ENCODE peak calls at places on chromosomes 16 and 17, in four cellular contexts. L is IMR-90, Y is cardiac muscle cell, K is uterus. J is an unnamed sample. For H3K27me3 and H3K4me1, the result is how much of the 10 kb centered on the place peaks cover.

GRCh38 chr16:20866161-20866772 is 33.9 kb downstream of the DCUN1D3 start:
- DNase-seq in L (peak), Y (peak), K (no peak), J (peak)

GRCh38 chr16:25841776-25842175 is 150.0 kb downstream of the HS3ST4 start:
- DNase-seq in Y (no peak), L (no peak), K (no peak), J (no peak)

GRCh38 chr17:82384730-82385429 is 13.3 kb downstream of the UTS2R start:
- DNase-seq in L (peak), Y (no peak), K (no peak), J (peak)

GRCh38 chr16:15811416-15811777 is 45.4 kb downstream of the MYH11 start:
- DNase-seq in K (no peak), L (no peak), Y (no peak), J (no peak)

GRCh38 chr16:67177743-67178699 is 5.7 kb downstream of the MATCAP1 start:
- DNase-seq in L (peak), Y (peak), K (peak), J (no peak)

GRCh38 chr17:28042721-28043291 is 329 bp downstream of the NLK start:
- DNase-seq in Y (no peak), L (no peak), K (no peak), J (no peak)

GRCh38 chr16:51326131-51326856 is 175.2 kb upstream of the SALL1 start:
- DNase-seq in L (peak), Y (peak), K (peak), J (peak)

GRCh38 chr17:47762733-47763132 is 29.7 kb downstream of the TBX21 start:
- DNase-seq in K (no peak), Y (no peak), L (no peak), J (no peak)

GRCh38 chr16:79051313-79051712 is 549.2 kb downstream of the MAF start:
- DNase-seq in Y (no peak), K (no peak), L (no peak), J (no peak)

GRCh38 chr17:77825621-77826020 is 132.9 kb upstream of the TNRC6C start:
- DNase-seq in K (no peak), Y (no peak), L (no peak), J (no peak)

GRCh38 chr17:62652251-62653001 is 25.0 kb downstream of the MRC2 start:
- DNase-seq in Y (peak), K (peak), L (peak), J (no peak)

GRCh38 chr17:29589524-29590260 is at the start of gene GIT1:
- DNase-seq in L (peak), K (peak), Y (peak), J (no peak)

GRCh38 chr17:32103476-32104113 is 38.7 kb upstream of the RHOT1 start:
- DNase-seq in Y (peak), K (no peak), L (no peak), J (no peak)

GRCh38 chr17:79003661-79004411 is 5.7 kb downstream of the CANT1 start:
- DNase-seq in K (peak), Y (no peak), L (no peak), J (no peak)

GRCh38 chr17:30275911-30276310 is 15.8 kb downstream of the BLMH start:
- DNase-seq in L (no peak), K (no peak), Y (no peak), J (no peak)

GRCh38 chr17:1482686-1483445 is 9.6 kb downstream of the MYO1C start:
- DNase-seq in Y (peak), K (no peak), L (no peak), J (no peak)

GRCh38 chr17:4527552-4527951 is 27.6 kb downstream of the MYBBP1A start:
- DNase-seq in Y (no peak), L (no peak), K (no peak), J (no peak)

GRCh38 chr17:72099919-72100318 is 20.9 kb upstream of the SOX9 start:
- DNase-seq in Y (no peak), L (peak), K (no peak), J (no peak)

GRCh38 chr16:58493756-58494431 is 6.0 kb upstream of the NDRG4 start:
- DNase-seq in L (no peak), K (no peak), Y (no peak), J (no peak)

GRCh38 chr17:19302791-19303233 is 59.7 kb downstream of the B9D1 start:
- DNase-seq in L (no peak), K (no peak), Y (no peak), J (no peak)

GRCh38 chr17:17708816-17709215 is 27.6 kb downstream of the RAI1 start:
- DNase-seq in Y (no peak), K (no peak), L (no peak), J (no peak)

GRCh38 chr17:76237859-76238313 is 2.4 kb downstream of the RNF157 start:
- DNase-seq in Y (no peak), L (no peak), K (no peak), J (no peak)

GRCh38 chr17:11274106-11274505 is 33.1 kb downstream of the SHISA6 start:
- DNase-seq in Y (no peak), L (no peak), K (no peak), J (no peak)

GRCh38 chr16:31458073-31458834 is 1.0 kb upstream of the ARMC5 start:
- DNase-seq in L (peak), K (no peak), Y (peak), J (no peak)

GRCh38 chr16:31696968-31697743 is 169.5 kb downstream of the AHSP start:
- DNase-seq in K (no peak), L (peak), Y (peak), J (no peak)

GRCh38 chr17:49691086-49691676 is 13.3 kb upstream of the SPOP start:
- DNase-seq in K (peak), L (no peak), Y (peak), J (no peak)

GRCh38 chr17:79834575-79835469 is 4.4 kb downstream of the CBX4 start:
- DNase-seq in L (no peak), K (no peak), Y (peak), J (no peak)

GRCh38 chr17:81286491-81287145 is 8.5 kb downstream of the SLC38A10 start:
- DNase-seq in Y (no peak), L (no peak), K (no peak), J (no peak)

GRCh38 chr16:14177704-14178103 is 106.6 kb downstream of the MRTFB start:
- DNase-seq in Y (no peak), L (no peak), K (no peak), J (no peak)

GRCh38 chr16:84406006-84406963 is 37.9 kb downstream of the ATP2C2 start:
- DNase-seq in L (no peak), K (no peak), Y (no peak), J (no peak)

GRCh38 chr16:67236551-67237395 is 9.8 kb downstream of the TMEM208 start:
- DNase-seq in K (no peak), L (peak), Y (peak), J (no peak)

DNA sequence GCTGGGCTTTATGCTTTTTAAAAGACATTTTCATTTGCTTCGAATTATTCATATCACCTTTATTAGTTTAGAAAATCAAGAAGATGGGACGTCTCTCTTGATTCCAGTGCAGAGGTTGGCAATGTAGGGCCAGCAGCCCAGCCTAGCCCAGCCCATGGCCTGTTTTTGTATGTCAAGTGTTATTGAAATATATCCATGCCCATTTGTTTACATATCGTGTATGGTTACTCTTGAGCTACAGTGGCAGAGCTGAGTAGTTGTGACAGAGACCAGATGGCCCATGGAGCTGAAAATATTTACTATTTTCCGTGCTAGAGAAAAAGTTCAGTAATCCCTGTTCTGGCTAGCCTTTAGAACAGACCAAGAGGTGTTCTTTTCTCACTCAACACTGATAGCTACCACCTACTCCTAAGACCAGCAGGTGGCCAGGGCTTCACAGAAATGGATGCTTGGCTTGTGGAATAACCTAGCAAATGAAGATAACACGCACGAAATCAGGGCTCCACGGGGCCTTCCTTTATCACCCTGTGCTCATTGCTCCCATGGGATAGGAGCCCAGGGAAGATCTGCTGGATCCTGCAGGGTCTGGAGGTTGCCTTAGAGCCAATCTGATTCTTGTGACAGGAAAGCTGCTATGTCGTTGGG is 123.2 kb upstream of the ANKFN1 start:
- DNase-seq in K (no peak), L (no peak), Y (no peak), J (no peak)
- TF ChIP-seq CTCF in K (no peak), L (no peak), Y (no peak), J (no peak)

DNA sequence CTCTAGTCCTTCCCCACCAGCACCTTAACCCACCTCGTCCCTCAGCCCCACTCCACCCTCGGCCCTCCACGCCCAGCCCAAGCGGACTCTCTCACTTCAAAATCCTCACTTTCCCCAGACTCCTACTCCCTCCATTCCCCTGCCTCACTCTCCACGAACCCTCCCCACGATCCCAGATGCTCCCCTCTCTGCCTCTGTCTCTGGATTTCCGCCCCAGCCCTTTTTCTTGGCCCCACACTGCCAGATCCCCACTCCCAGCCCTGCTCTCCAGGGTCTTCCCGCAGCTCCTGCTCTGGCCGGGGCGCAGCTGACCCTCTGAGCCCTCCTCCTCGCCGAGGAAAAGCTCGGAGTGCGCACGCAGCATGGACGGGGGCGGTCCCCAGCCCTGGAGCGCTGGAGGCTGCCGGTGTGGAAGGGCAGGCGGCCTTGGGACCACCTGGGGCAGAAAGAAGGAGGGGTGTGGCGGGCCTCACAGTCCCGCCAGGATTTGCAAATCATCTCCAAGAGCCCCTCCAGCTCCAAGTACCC is at the start of gene TMEM114:
- DNase-seq in L (no peak), K (no peak), Y (no peak), J (no peak)
- H3K27me3 ChIP-seq in L (under half), K (under half), Y (half or more), J (under half)

GRCh38 chr17:38897176-38897575 is 27.3 kb downstream of the LASP1 start:
- DNase-seq in K (peak), L (peak), Y (peak), J (no peak)

GRCh38 chr17:38896373-38896954 is 26.6 kb downstream of the LASP1 start:
- DNase-seq in L (peak), K (no peak), Y (no peak), J (no peak)

GRCh38 chr17:38898291-38898679 is 27.1 kb upstream of the LASP1NB start:
- DNase-seq in L (no peak), Y (no peak), K (no peak), J (no peak)

GRCh38 chr17:38898812-38899348 is 26.5 kb upstream of the LASP1NB start:
- DNase-seq in L (no peak), Y (peak), K (no peak), J (no peak)

GRCh38 chr17:38897671-38898290 is 27.6 kb upstream of the LASP1NB start:
- DNase-seq in K (no peak), Y (no peak), L (no peak), J (no peak)
- H3K4me1 ChIP-seq in K (under half), Y (under half), L (under half), J (under half)

GRCh38 chr16:11967195-11967911 is 2.3 kb downstream of the TNFRSF17 start:
- DNase-seq in K (no peak), Y (no peak), L (no peak), J (no peak)

GRCh38 chr16:11968577-11968976 is 3.6 kb downstream of the TNFRSF17 start:
- DNase-seq in Y (no peak), K (no peak), L (no peak), J (no peak)

GRCh38 chr16:11976850-11977205 is 294 bp downstream of the SNX29 start:
- DNase-seq in Y (no peak), L (no peak), K (no peak), J (no peak)

GRCh38 chr16:11973065-11973464 is 3.5 kb upstream of the SNX29 start:
- DNase-seq in L (no peak), K (no peak), Y (no peak), J (no peak)

DNA sequence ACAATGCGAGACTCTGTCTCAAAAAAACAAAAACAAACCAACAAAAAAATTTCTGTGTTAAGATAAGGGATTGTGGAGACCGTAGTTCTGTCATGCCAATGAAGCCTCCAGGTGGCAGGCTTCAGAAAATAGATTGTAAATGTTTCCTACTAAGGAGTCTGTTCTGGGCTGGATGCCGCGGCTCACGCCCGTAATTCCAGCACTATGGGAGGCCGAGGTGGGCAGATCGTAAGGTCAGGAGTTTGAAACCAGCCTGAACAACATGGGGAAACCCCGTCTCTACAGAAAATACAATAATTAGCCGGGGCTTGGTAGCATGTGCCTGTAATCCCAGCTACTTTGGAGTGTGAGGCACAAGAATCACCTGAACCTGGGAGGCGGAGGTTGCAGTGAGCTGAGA is 4.4 kb upstream of the SNX29 start:
- DNase-seq in Y (peak), L (no peak), K (no peak), J (no peak)
- TF ChIP-seq CTCF in Y (peak), L (peak), K (no peak), J (no peak)

GRCh38 chr17:40344321-40345160 is 20.0 kb downstream of the GJD3 start:
- DNase-seq in K (no peak), Y (no peak), L (no peak), J (no peak)
- H3K27me3 ChIP-seq in K (under half), Y (under half), L (under half), J (under half)

DNA sequence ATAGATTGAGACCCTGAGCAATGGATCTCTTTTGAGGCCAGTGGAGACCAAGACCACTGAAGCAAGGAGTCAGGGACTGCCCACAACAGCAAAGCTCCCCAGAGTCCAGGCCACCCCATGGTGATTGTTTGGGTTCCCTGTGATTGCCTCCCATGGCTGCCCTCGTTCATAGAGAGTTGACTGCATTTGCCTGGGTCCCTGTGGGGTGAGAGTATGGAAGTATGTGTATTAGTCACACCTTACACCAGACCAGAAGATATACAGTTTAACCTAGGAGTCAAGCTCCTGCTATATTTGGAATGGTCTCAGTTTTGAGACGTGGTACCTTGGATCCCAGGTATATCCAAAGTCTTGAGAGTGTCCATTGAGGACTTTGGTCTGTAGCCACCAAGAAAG is 20.2 kb downstream of the HLF start:
- DNase-seq in K (no peak), L (no peak), Y (no peak), J (no peak)
- H3K4me1 ChIP-seq in K (under half), L (under half), Y (under half), J (under half)

GRCh38 chr17:8986295-8986694 is 20.8 kb upstream of the PIK3R5 start:
- DNase-seq in L (no peak), K (no peak), Y (no peak), J (no peak)
- TF ChIP-seq CTCF in L (no peak), K (no peak), Y (peak), J (no peak)

GRCh38 chr17:37737971-37738370 is 6.9 kb downstream of the HNF1B start:
- DNase-seq in L (peak), Y (peak), K (no peak), J (no peak)
- H3K27me3 ChIP-seq in L (half or more), Y (half or more), K (half or more), J (half or more)

GRCh38 chr17:42361781-42362186 is 26.5 kb downstream of the STAT3 start:
- DNase-seq in Y (no peak), L (no peak), K (no peak), J (no peak)

GRCh38 chr17:42363231-42363630 is 25.0 kb downstream of the STAT3 start:
- DNase-seq in L (no peak), K (no peak), Y (no peak), J (no peak)

GRCh38 chr17:42363767-42364585 is 24.3 kb downstream of the STAT3 start:
- DNase-seq in Y (peak), L (peak), K (no peak), J (no peak)

GRCh38 chr17:42362245-42362961 is 25.8 kb downstream of the STAT3 start:
- DNase-seq in L (no peak), Y (no peak), K (no peak), J (no peak)

DNA sequence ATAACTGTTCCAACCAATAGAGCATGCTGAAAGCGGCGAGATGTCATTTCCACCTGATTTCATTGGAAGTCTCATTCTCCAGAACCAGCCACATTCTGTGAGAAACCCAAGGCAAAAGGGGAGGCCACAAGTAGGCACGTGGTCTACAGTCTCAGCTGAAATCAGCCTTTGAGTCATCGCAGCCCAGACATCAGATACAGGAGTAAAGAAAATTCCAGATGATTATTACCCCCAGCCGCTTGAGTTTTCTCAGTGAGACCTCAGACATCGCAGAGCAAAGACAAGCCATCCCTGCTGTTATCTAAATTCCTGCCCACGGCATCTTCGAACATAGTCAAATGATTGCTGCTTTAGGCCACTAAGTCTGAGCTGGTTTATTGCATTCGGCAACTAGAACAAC is 23.1 kb downstream of the STAT3 start:
- DNase-seq in Y (peak), K (no peak), L (peak), J (no peak)
- H3K4me1 ChIP-seq in Y (under half), K (under half), L (under half), J (under half)